ENCODE peak calls at places on chromosomes 1 and 21, in nine cellular contexts. K is esophagus muscularis mucosa, D is BE2C, H is hepatocyte, F is left ventricle myocardium inferior, T is thoracic aorta, M is NT2/D1, V is K562, C is sigmoid colon. G is an unnamed sample.

GRCh38 chr1:7584157-7584556 is 186.9 kb upstream of the VAMP3 start:
- DNase-seq in H (no peak), F (no peak), T (no peak), V (no peak), D (no peak), C (peak; percentile 40), K (no peak), M (no peak), G (peak; percentile 42)

GRCh38 chr1:55214214-55214902 is 806 bp downstream of the USP24 start:
- DNase-seq in H (peak; percentile 62), C (peak; percentile 71), M (no peak), T (no peak), V (peak; percentile 84), D (peak; percentile 45), F (peak; percentile 55), K (no peak), G (peak; percentile 79)

GRCh38 chr1:24688621-24689195 is 45.6 kb downstream of the SRRM1 start:
- DNase-seq in F (peak; percentile 70), K (no peak), C (peak; percentile 85), D (peak; percentile 71), V (peak; percentile 80), H (peak; percentile 83), T (peak; percentile 21), M (peak; percentile 66), G (peak; percentile 81)

GRCh38 chr1:1402081-1402900 is 3.2 kb upstream of the CCNL2 start:
- DNase-seq in K (no peak), C (no peak), F (no peak), M (peak; percentile 56), H (peak; percentile 69), T (no peak), D (peak; percentile 76), V (peak; percentile 82), G (no peak)

GRCh38 chr1:61588736-61589381 is 136.1 kb downstream of the TM2D1 start:
- DNase-seq in C (no peak), F (peak; percentile 34), H (peak; percentile 83), V (peak; percentile 80), K (no peak), D (peak; percentile 67), T (no peak), M (peak; percentile 83), G (no peak)

GRCh38 chr1:113905435-113905861 is 322 bp downstream of the DCLRE1B start:
- DNase-seq in K (no peak), H (peak; percentile 34), V (peak; percentile 56), F (peak; percentile 22), M (peak; percentile 23), D (peak; percentile 21), C (peak; percentile 77), T (no peak), G (no peak)

GRCh38 chr1:57122031-57122430 is 156.2 kb upstream of the C8B start:
- DNase-seq in V (no peak), T (no peak), M (no peak), D (no peak), F (no peak), C (no peak), H (peak; percentile 26), K (no peak), G (no peak)

GRCh38 chr1:219399446-219399845 is 213.5 kb downstream of the ZC3H11B start:
- DNase-seq in K (no peak), T (no peak), V (no peak), C (no peak), H (no peak), F (no peak), D (no peak), M (no peak), G (no peak)

GRCh38 chr1:167095368-167095767 is 1.5 kb downstream of the STYXL2 start:
- DNase-seq in H (no peak), C (no peak), F (no peak), T (no peak), K (no peak), V (no peak), D (peak; percentile 50), M (no peak), G (no peak)

GRCh38 chr1:99680258-99680657 is 34.3 kb downstream of the PALMD start:
- DNase-seq in C (no peak), H (no peak), M (no peak), T (no peak), K (no peak), V (no peak), D (peak; percentile 44), F (no peak), G (no peak)

GRCh38 chr1:204830671-204831585 is 39.7 kb upstream of the NFASC start:
- DNase-seq in C (no peak), T (no peak), F (no peak), H (no peak), M (no peak), V (no peak), K (no peak), D (no peak), G (no peak)

GRCh38 chr21:35026153-35026499 is 23.0 kb downstream of the RUNX1 start:
- DNase-seq in C (no peak), K (no peak), D (no peak), M (no peak), H (no peak), F (no peak), V (no peak), T (no peak), G (no peak)

DNA sequence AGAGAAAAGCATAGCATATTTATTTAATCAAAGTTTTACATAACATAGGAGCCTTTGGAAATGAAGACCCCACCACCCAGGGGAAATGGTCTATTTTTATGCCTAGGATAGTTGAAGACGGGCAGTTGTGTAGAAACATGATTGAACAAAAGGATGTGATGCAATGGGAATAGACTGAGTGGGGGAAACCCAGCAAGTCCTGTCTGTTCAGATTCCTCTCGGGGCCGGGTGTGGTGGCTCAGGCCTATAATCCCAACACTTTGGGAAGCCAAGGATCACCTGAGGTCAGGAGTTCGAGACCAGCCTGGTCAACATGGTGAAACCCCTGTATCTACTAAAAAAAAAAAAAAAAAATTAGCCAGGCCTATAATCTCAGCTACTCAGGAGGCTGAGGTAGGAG is 298.3 kb downstream of the MATN1 start:
- DNase-seq in H (no peak), D (no peak), F (no peak), C (peak; percentile 27), V (no peak), T (no peak), K (peak; percentile 45), M (no peak), G (no peak)
- H3K4me3 ChIP-seq in H (no peak overlapping the region), D (no peak overlapping the region), F (no peak overlapping the region), C (no peak overlapping the region), V (no peak overlapping the region), T (no peak overlapping the region), K (no peak overlapping the region), M (no peak overlapping the region), G (no peak overlapping the region)

GRCh38 chr1:10979483-10979920 is 33.0 kb upstream of the TARDBP start:
- DNase-seq in C (peak; percentile 82), V (no peak), F (peak; percentile 40), M (no peak), D (no peak), H (no peak), K (no peak), T (peak; percentile 16), G (no peak)
- H3K4me1 ChIP-seq in C (peaks cover 31% of the 10 kb centered on the region), V (no peaks in the 10 kb centered on the region), F (peaks cover 20% of the 10 kb centered on the region), M (peaks cover 9% of the 10 kb centered on the region), D (peaks cover 3% of the 10 kb centered on the region), H (peaks cover 7% of the 10 kb centered on the region), K (peaks cover 24% of the 10 kb centered on the region), T (peaks cover 35% of the 10 kb centered on the region), G (peaks cover 8% of the 10 kb centered on the region)

GRCh38 chr1:161068306-161069200 is 1.1 kb downstream of the ARHGAP30 start:
- DNase-seq in T (no peak), F (peak; percentile 70), K (no peak), C (peak; percentile 80), M (no peak), H (peak; percentile 2), D (no peak), V (peak; percentile 59), G (peak; percentile 82)

GRCh38 chr1:161069201-161069685 is 448 bp downstream of the ARHGAP30 start:
- DNase-seq in K (no peak), C (no peak), D (no peak), M (no peak), H (peak; percentile 5), F (no peak), V (no peak), T (no peak), G (no peak)

GRCh38 chr1:161071886-161072371 is 2.2 kb upstream of the ARHGAP30 start:
- DNase-seq in T (no peak), F (peak; percentile 62), M (peak; percentile 49), K (no peak), V (peak; percentile 80), C (no peak), D (peak; percentile 60), H (peak; percentile 74), G (peak; percentile 83)

GRCh38 chr1:161070737-161071136 is 1.0 kb upstream of the ARHGAP30 start:
- DNase-seq in H (no peak), M (no peak), T (no peak), D (no peak), F (no peak), V (no peak), K (no peak), C (no peak), G (no peak)

GRCh38 chr1:161069731-161070270 is at the start of gene ARHGAP30:
- DNase-seq in F (peak; percentile 62), H (no peak), V (no peak), C (peak; percentile 83), T (no peak), K (no peak), D (no peak), M (no peak), G (peak; percentile 90)
- H3K4me3 ChIP-seq in F (peak within 1 kb of the TSS; percentile 49), H (no peak within 1 kb of the TSS), V (no peak within 1 kb of the TSS), C (peak within 1 kb of the TSS; percentile 42), T (peak within 1 kb of the TSS; percentile 63), K (peak within 1 kb of the TSS; percentile 53), D (no peak within 1 kb of the TSS), M (no peak within 1 kb of the TSS), G (peak within 1 kb of the TSS; percentile 54)

DNA sequence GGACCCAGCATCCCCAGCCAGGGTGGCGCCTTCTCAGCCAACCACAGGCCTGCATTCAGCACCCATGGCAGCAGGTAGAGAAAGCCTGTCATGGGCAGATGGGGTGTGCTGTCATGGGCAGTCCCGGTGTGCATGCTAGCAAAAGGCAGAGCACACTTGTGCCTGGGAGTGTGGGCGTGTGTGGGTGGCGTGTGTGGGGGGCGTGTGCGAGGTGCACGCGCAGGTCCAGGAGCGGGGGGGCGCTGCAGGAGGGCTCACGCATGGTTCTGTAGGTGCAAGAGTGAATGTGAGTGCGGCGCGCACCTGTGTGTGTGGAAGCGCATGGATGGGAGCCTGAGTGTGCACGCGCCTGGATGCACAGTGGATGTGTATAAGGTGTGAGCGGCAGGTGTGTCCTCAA is 137.2 kb downstream of the CASZ1 start:
- DNase-seq in F (no peak), T (no peak), C (no peak), H (no peak), D (no peak), V (no peak), K (no peak), M (no peak), G (no peak)
- H3K4me1 ChIP-seq in F (peaks cover 18% of the 10 kb centered on the region), T (peaks cover 16% of the 10 kb centered on the region), C (peaks cover 81% of the 10 kb centered on the region), H (peaks cover 13% of the 10 kb centered on the region), D (peaks cover 3% of the 10 kb centered on the region), V (no peaks in the 10 kb centered on the region), K (peaks cover 20% of the 10 kb centered on the region), M (no peaks in the 10 kb centered on the region), G (peaks cover 14% of the 10 kb centered on the region)

GRCh38 chr1:182841368-182841988 is 2.3 kb downstream of the DHX9 start:
- DNase-seq in C (no peak), M (no peak), K (no peak), T (no peak), V (peak; percentile 65), D (no peak), H (peak; percentile 17), F (no peak), G (no peak)
- H3K4me3 ChIP-seq in C (peak overlapping the region; percentile 90), M (peak overlapping the region; percentile 88), K (peak overlapping the region; percentile 87), T (peak overlapping the region; percentile 77), V (peak overlapping the region; percentile 77), D (peak overlapping the region; percentile 75), H (peak overlapping the region; percentile 57), F (peak overlapping the region; percentile 91), G (peak overlapping the region; percentile 67)

G was measured in upper lobe of right lung.